ENCODE peak calls at places on chromosomes 3 and 15, in eight cellular contexts. R is aorta, M is psoas muscle, E is small intestine, V is breast epithelium, Q is heart left ventricle, C is A549, L is BE2C. O is an unnamed sample.

GRCh38 chr3:69838696-69839515 is 99.6 kb downstream of the MITF start:
- DNase-seq in Q (no peak), C (no peak), R (no peak), E (no peak), M (no peak), L (no peak), V (no peak), O (no peak)

GRCh38 chr15:82040862-82041261 is 5.0 kb downstream of the MEX3B start:
- DNase-seq in C (no peak), L (peak; percentile 23), R (no peak), E (no peak), Q (peak; percentile 51), M (no peak), V (no peak), O (no peak)

GRCh38 chr3:6716374-6716773 is 144.5 kb upstream of the GRM7 start:
- DNase-seq in Q (no peak), V (no peak), E (no peak), L (no peak), M (no peak), R (no peak), C (no peak), O (no peak)

GRCh38 chr3:61239871-61240270 is 11.4 kb downstream of the FHIT start:
- DNase-seq in C (no peak), E (no peak), R (no peak), V (no peak), Q (peak; percentile 60), M (no peak), L (no peak), O (no peak)

GRCh38 chr15:77179541-77179998 is 108.7 kb upstream of the TSPAN3 start:
- DNase-seq in E (peak; percentile 28), Q (no peak), V (no peak), M (no peak), C (no peak), L (no peak), R (no peak), O (no peak)

GRCh38 chr15:99507732-99508571 is 57.8 kb upstream of the MEF2A start:
- DNase-seq in E (no peak), V (no peak), C (no peak), R (peak; percentile 72), L (peak; percentile 72), Q (peak; percentile 59), M (peak; percentile 82), O (no peak)

GRCh38 chr15:90871716-90872480 is 3.5 kb downstream of the FURIN start:
- DNase-seq in R (peak; percentile 53), M (no peak), L (no peak), V (no peak), C (no peak), Q (no peak), E (peak; percentile 42), O (no peak)

GRCh38 chr3:188270423-188270972 is 116.5 kb downstream of the LPP start:
- DNase-seq in V (peak; percentile 77), C (peak; percentile 80), M (no peak), L (no peak), E (no peak), Q (no peak), R (no peak), O (no peak)

GRCh38 chr15:40929730-40930429 is 740 bp downstream of the DLL4 start:
- DNase-seq in E (no peak), C (peak; percentile 56), M (peak; percentile 53), Q (peak; percentile 71), V (no peak), L (peak; percentile 66), R (peak; percentile 73), O (no peak)
- H3K4me1 ChIP-seq in E (peaks cover 11% of the 10 kb centered on the region), C (peaks cover 24% of the 10 kb centered on the region), M (peaks cover 41% of the 10 kb centered on the region), Q (peaks cover 61% of the 10 kb centered on the region), V (peaks cover 27% of the 10 kb centered on the region), L (no peaks in the 10 kb centered on the region), R (no peaks in the 10 kb centered on the region), O (peaks cover 8% of the 10 kb centered on the region)

GRCh38 chr3:123027292-123028232 is at the start of gene SEMA5B:
- DNase-seq in L (peak; percentile 62), C (peak; percentile 29), M (peak; percentile 33), V (no peak), R (peak; percentile 55), Q (peak; percentile 53), E (no peak), O (no peak)
- H3K4me3 ChIP-seq in L (peak within 1 kb of the TSS; percentile 57), C (peak within 1 kb of the TSS; percentile 72), M (peak within 1 kb of the TSS; percentile 74), V (peak within 1 kb of the TSS; percentile 46), R (peak within 1 kb of the TSS; percentile 40), Q (peak within 1 kb of the TSS; percentile 68), E (peak within 1 kb of the TSS; percentile 45), O (peak within 1 kb of the TSS; percentile 88)

GRCh38 chr3:128218858-128219257 is 65.6 kb downstream of the EEFSEC start:
- DNase-seq in M (no peak), C (no peak), Q (no peak), R (no peak), L (no peak), E (no peak), V (no peak), O (no peak)

GRCh38 chr3:128215290-128215689 is 62.0 kb downstream of the EEFSEC start:
- DNase-seq in V (no peak), Q (no peak), L (no peak), E (no peak), M (no peak), R (no peak), C (no peak), O (no peak)

GRCh38 chr3:128217702-128218475 is 64.6 kb downstream of the EEFSEC start:
- DNase-seq in M (no peak), L (no peak), V (no peak), R (no peak), C (no peak), Q (no peak), E (no peak), O (no peak)

GRCh38 chr3:128218476-128218829 is 65.2 kb downstream of the EEFSEC start:
- DNase-seq in C (no peak), V (no peak), Q (no peak), L (no peak), R (no peak), M (no peak), E (no peak), O (no peak)

GRCh38 chr3:128215800-128216495 is 62.7 kb downstream of the EEFSEC start:
- DNase-seq in E (no peak), R (no peak), Q (no peak), V (no peak), M (no peak), C (no peak), L (no peak), O (no peak)
- H3K9me3 ChIP-seq in E (no peaks in the 10 kb centered on the region), R (no peaks in the 10 kb centered on the region), Q (no peaks in the 10 kb centered on the region), V (no peaks in the 10 kb centered on the region), M (no peaks in the 10 kb centered on the region), C (no peaks in the 10 kb centered on the region), L (no peaks in the 10 kb centered on the region), O (no peaks in the 10 kb centered on the region)

GRCh38 chr3:178968996-178969700 is 102.5 kb downstream of the ZMAT3 start:
- DNase-seq in M (no peak), R (no peak), Q (no peak), L (no peak), V (no peak), E (no peak), C (no peak), O (no peak)

GRCh38 chr3:178967184-178967532 is 104.5 kb downstream of the ZMAT3 start:
- DNase-seq in E (no peak), C (no peak), M (no peak), Q (no peak), R (no peak), V (no peak), L (no peak), O (no peak)

GRCh38 chr3:178964551-178964950 is 107.1 kb downstream of the ZMAT3 start:
- DNase-seq in C (no peak), E (no peak), R (no peak), L (no peak), M (no peak), Q (no peak), V (no peak), O (no peak)

GRCh38 chr3:178971614-178972013 is 100.0 kb downstream of the ZMAT3 start:
- DNase-seq in M (no peak), R (no peak), V (no peak), C (no peak), E (no peak), Q (no peak), L (no peak), O (no peak)

GRCh38 chr3:178966299-178967183 is 105.1 kb downstream of the ZMAT3 start:
- DNase-seq in Q (no peak), R (no peak), V (no peak), L (no peak), C (peak; percentile 16), E (peak; percentile 1), M (no peak), O (no peak)
- H3K4me1 ChIP-seq in Q (peaks cover 8% of the 10 kb centered on the region), R (no peaks in the 10 kb centered on the region), V (no peaks in the 10 kb centered on the region), L (no peaks in the 10 kb centered on the region), C (no peaks in the 10 kb centered on the region), E (no peaks in the 10 kb centered on the region), M (peaks cover 4% of the 10 kb centered on the region), O (peaks cover 1% of the 10 kb centered on the region)

DNA sequence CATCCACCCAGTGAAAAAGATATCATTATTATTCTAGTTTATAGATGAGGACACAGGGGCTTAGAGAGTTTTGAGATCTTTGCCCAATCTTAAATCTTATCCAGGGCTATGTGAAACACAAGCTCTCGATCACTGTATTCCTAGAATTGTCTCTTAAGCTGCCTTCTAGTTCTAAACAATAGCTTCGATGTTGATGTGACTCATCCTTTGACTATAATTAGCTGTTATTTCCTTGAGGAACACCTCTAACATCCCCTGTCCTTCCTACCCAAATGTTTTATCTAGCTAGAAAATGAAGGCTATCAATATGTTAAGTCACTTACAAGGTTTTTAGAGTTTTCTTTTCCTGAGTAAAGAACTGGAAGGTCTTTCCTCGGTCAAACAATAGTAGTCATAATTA is 83.1 kb upstream of the STAC start:
- DNase-seq in V (no peak), M (no peak), Q (no peak), E (no peak), L (no peak), C (no peak), R (no peak), O (no peak)
- H3K4me3 ChIP-seq in V (no peak overlapping the region), M (peak overlapping the region; percentile 6), Q (peak overlapping the region; percentile 23), E (no peak overlapping the region), L (no peak overlapping the region), C (no peak overlapping the region), R (no peak overlapping the region), O (no peak overlapping the region)

DNA sequence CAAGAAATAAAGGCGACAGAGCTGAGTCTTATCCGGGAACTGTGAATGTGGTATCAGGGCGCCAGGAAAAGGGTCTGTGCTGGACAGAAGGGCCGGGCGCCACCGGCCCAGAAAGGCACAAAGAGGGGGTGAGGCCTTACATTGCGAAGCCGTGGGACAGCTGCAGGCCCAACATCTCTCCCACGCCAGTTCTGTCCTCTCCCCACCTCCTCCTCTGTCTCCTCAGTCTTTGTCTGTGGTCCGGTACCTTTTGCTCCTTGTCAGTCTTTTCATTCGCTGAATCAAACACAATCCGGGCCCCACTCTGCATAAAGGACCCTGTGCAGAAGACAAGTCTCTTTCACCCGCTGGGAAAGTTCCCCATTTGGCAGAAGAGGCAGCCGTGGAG is 81.8 kb downstream of the LRIG1 start:
- DNase-seq in C (no peak), M (no peak), R (no peak), Q (peak; percentile 14), E (no peak), L (no peak), V (no peak), O (no peak)
- H3K9me3 ChIP-seq in C (peaks cover 2% of the 10 kb centered on the region), M (no peaks in the 10 kb centered on the region), R (no peaks in the 10 kb centered on the region), Q (no peaks in the 10 kb centered on the region), E (no peaks in the 10 kb centered on the region), L (no peaks in the 10 kb centered on the region), V (peaks cover 9% of the 10 kb centered on the region), O (peaks cover 1% of the 10 kb centered on the region)

GRCh38 chr3:71061581-71061980 is 521.9 kb downstream of the FOXP1 start:
- DNase-seq in Q (no peak), E (no peak), C (no peak), M (no peak), V (no peak), R (no peak), L (no peak), O (no peak)
- H3K4me1 ChIP-seq in Q (peaks cover 62% of the 10 kb centered on the region), E (peaks cover 2% of the 10 kb centered on the region), C (peaks cover 69% of the 10 kb centered on the region), M (peaks cover 60% of the 10 kb centered on the region), V (no peaks in the 10 kb centered on the region), R (peaks cover 5% of the 10 kb centered on the region), L (peaks cover 13% of the 10 kb centered on the region), O (peaks cover 4% of the 10 kb centered on the region)

GRCh38 chr3:190320594-190321362 is 1.5 kb downstream of the CLDN1 start:
- DNase-seq in E (no peak), R (no peak), M (no peak), L (no peak), C (no peak), Q (no peak), V (no peak), O (no peak)
- H3K4me3 ChIP-seq in E (no peak overlapping the region), R (no peak overlapping the region), M (no peak overlapping the region), L (no peak overlapping the region), C (peak overlapping the region; percentile 81), Q (no peak overlapping the region), V (no peak overlapping the region), O (no peak overlapping the region)

O was measured in iPS DF 6.9.